ENCODE peak calls at places on chromosome 2, in ten cellular contexts. C is body of pancreas; K is aorta; R is neuronal stem cell; X is thoracic aorta; T is stomach; B is spleen; Q is psoas muscle; G is effector memory CD4-positive, alpha-beta T cell; Z is astrocyte. F is an unnamed sample. For H3K4me1, the result is how much of the 10 kb centered on the place peaks cover.

GRCh38 chr2:69584127-69584889 is 59.2 kb downstream of the AAK1 start:
- DNase-seq in T (no peak), B (no peak), C (no peak), G (no peak), Q (no peak), Z (no peak), K (no peak), R (no peak), X (no peak), F (no peak)

GRCh38 chr2:176774768-176775453 is 437.7 kb upstream of the HNRNPA3 start:
- DNase-seq in Z (no peak), G (no peak), C (no peak), T (no peak), Q (no peak), K (no peak), B (no peak), X (no peak), R (no peak), F (no peak)

GRCh38 chr2:234565842-234566619 is 69.2 kb upstream of the ARL4C start:
- DNase-seq in G (no peak), R (no peak), Z (no peak), X (no peak), B (no peak), C (no peak), T (no peak), Q (no peak), K (no peak), F (no peak)

GRCh38 chr2:106278477-106278876 is 84.4 kb upstream of the UXS1 start:
- DNase-seq in Q (no peak), K (no peak), R (no peak), X (no peak), B (no peak), G (no peak), Z (no peak), C (no peak), T (no peak), F (no peak)

GRCh38 chr2:97745474-97746172 is 32.2 kb downstream of the ZAP70 start:
- DNase-seq in B (peak), C (no peak), K (no peak), T (no peak), X (no peak), G (no peak), Z (no peak), R (no peak), Q (no peak), F (no peak)

GRCh38 chr2:100603945-100604633 is 41.3 kb downstream of the PDCL3 start:
- DNase-seq in Q (no peak), B (no peak), K (no peak), T (no peak), R (no peak), C (no peak), G (no peak), Z (peak), X (no peak), F (no peak)

GRCh38 chr2:112869258-112869842 is 32.8 kb upstream of the IL1B start:
- DNase-seq in G (no peak), R (no peak), K (no peak), Z (peak), X (no peak), B (no peak), T (peak), C (peak), Q (peak), F (peak)

GRCh38 chr2:218679119-218679518 is 7.2 kb downstream of the STK36 start:
- DNase-seq in X (no peak), G (no peak), K (peak), B (no peak), R (no peak), C (no peak), Q (no peak), T (no peak), Z (no peak), F (no peak)

GRCh38 chr2:6452702-6453481 is 412.8 kb downstream of the CMPK2 start:
- DNase-seq in R (no peak), G (no peak), C (no peak), T (no peak), Z (no peak), K (no peak), B (no peak), X (no peak), Q (no peak), F (no peak)

GRCh38 chr2:134897932-134898331 is 20.7 kb upstream of the CCNT2 start:
- DNase-seq in T (no peak), X (no peak), C (no peak), Q (no peak), Z (no peak), R (no peak), K (no peak), G (no peak), B (no peak), F (no peak)

GRCh38 chr2:106956416-106956815 is 70.4 kb upstream of the ST6GAL2 start:
- DNase-seq in C (no peak), K (no peak), T (no peak), R (no peak), Q (no peak), Z (peak), G (no peak), X (no peak), B (no peak), F (no peak)

GRCh38 chr2:60958800-60959199 is 58.7 kb upstream of the PEX13 start:
- DNase-seq in Q (no peak), G (no peak), X (no peak), R (no peak), T (no peak), K (no peak), B (no peak), C (no peak), Z (peak), F (no peak)

GRCh38 chr2:33342171-33342570 is 134.3 kb upstream of the RASGRP3 start:
- DNase-seq in Q (no peak), Z (no peak), B (no peak), G (no peak), X (no peak), R (no peak), K (no peak), C (no peak), T (no peak), F (no peak)

GRCh38 chr2:163369111-163369510 is 366.7 kb downstream of the FIGN start:
- DNase-seq in Z (no peak), T (no peak), K (no peak), B (no peak), Q (no peak), G (no peak), X (no peak), C (no peak), R (no peak), F (no peak)

GRCh38 chr2:27162151-27163121 is 13.6 kb downstream of the TCF23 start:
- DNase-seq in Q (no peak), B (no peak), T (no peak), R (no peak), X (no peak), G (no peak), C (no peak), Z (no peak), K (no peak), F (no peak)

GRCh38 chr2:105403785-105404698 is 5.2 kb upstream of the FHL2 start:
- DNase-seq in Z (peak), R (no peak), X (no peak), G (no peak), Q (no peak), K (peak), T (no peak), C (no peak), B (no peak), F (no peak)

GRCh38 chr2:211756266-211756665 is 782.3 kb downstream of the ERBB4 start:
- DNase-seq in R (no peak), T (no peak), G (no peak), C (no peak), X (no peak), Q (no peak), B (no peak), Z (no peak), K (no peak), F (no peak)

GRCh38 chr2:175435012-175435411 is 253.5 kb upstream of the ATP5MC3 start:
- DNase-seq in T (no peak), Z (no peak), Q (no peak), R (no peak), C (no peak), G (no peak), B (no peak), K (no peak), X (no peak), F (no peak)

GRCh38 chr2:467543-467891 is 179.6 kb upstream of the ALKAL2 start:
- DNase-seq in B (no peak), X (no peak), T (no peak), R (no peak), G (no peak), C (no peak), K (no peak), Q (no peak), Z (no peak), F (no peak)

GRCh38 chr2:5976626-5977025 is 284.4 kb downstream of the SOX11 start:
- DNase-seq in R (no peak), B (no peak), G (no peak), C (no peak), Z (no peak), K (no peak), T (no peak), Q (no peak), X (no peak), F (no peak)

GRCh38 chr2:126671049-126671448 is 15.1 kb downstream of the GYPC start:
- DNase-seq in B (no peak), X (no peak), K (no peak), R (no peak), G (no peak), Z (no peak), C (no peak), Q (no peak), T (no peak), F (no peak)

GRCh38 chr2:230748087-230748486 is 35.4 kb downstream of the CAB39 start:
- DNase-seq in R (no peak), T (no peak), Z (peak), G (no peak), B (no peak), Q (no peak), C (no peak), K (no peak), X (no peak), F (no peak)

GRCh38 chr2:201129044-201129505 is 13.1 kb downstream of the CFLAR start:
- DNase-seq in T (peak), X (no peak), B (no peak), R (no peak), Q (no peak), C (peak), Z (peak), G (no peak), K (no peak), F (no peak)

GRCh38 chr2:201130524-201131186 is 14.7 kb downstream of the CFLAR start:
- DNase-seq in T (no peak), C (no peak), Q (no peak), B (no peak), Z (peak), X (no peak), K (no peak), G (no peak), R (no peak), F (no peak)

GRCh38 chr2:201136889-201137321 is 20.9 kb downstream of the CFLAR start:
- DNase-seq in Q (no peak), G (no peak), B (peak), R (no peak), X (no peak), T (no peak), K (no peak), Z (no peak), C (no peak), F (no peak)

GRCh38 chr2:201135396-201135795 is 19.4 kb downstream of the CFLAR start:
- DNase-seq in G (no peak), X (no peak), K (no peak), Z (no peak), Q (no peak), C (no peak), R (no peak), B (no peak), T (no peak), F (no peak)

DNA sequence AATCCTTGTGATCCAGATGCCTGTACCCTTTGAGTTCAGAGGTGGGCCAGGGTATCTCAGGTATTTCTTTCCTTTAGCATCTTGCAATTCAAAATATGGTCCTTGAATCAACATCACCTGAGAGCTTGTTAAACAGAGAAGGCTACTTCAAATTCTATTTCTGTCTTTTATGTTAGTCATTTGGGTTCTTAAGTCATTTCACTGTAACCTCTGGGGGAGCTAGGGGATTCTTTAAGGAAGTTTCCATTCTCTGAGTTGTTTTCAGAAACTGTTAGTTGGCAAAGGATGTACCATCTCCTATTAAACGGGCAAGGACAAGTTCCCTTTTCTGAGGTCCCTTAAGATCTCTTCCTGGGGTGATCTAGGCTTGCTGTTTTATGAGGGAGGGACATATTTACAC is 16.6 kb downstream of the CFLAR start:
- DNase-seq in T (no peak), X (no peak), Z (no peak), B (no peak), G (no peak), K (no peak), C (no peak), Q (no peak), R (no peak), F (no peak)
- H3K4me1 ChIP-seq in T (under half), X (half or more), Z (under half), B (half or more), G (half or more), K (under half), C (under half), Q (half or more), R (under half), F (half or more)

GRCh38 chr2:56713161-56713676 is 529.4 kb downstream of the CCDC85A start:
- DNase-seq in X (no peak), Z (peak), Q (no peak), C (no peak), R (no peak), T (no peak), B (no peak), G (no peak), K (no peak), F (no peak)

GRCh38 chr2:56718413-56718812 is 534.6 kb downstream of the CCDC85A start:
- DNase-seq in T (no peak), R (no peak), B (no peak), G (no peak), C (no peak), Q (no peak), K (no peak), Z (no peak), X (no peak), F (no peak)

GRCh38 chr2:56709181-56709580 is 525.4 kb downstream of the CCDC85A start:
- DNase-seq in Q (no peak), C (no peak), K (no peak), Z (peak), R (no peak), B (no peak), X (no peak), T (no peak), G (no peak), F (no peak)

GRCh38 chr2:56715670-56716069 is 531.9 kb downstream of the CCDC85A start:
- DNase-seq in Z (no peak), Q (peak), C (no peak), K (no peak), T (no peak), G (no peak), B (no peak), R (no peak), X (no peak), F (no peak)

DNA sequence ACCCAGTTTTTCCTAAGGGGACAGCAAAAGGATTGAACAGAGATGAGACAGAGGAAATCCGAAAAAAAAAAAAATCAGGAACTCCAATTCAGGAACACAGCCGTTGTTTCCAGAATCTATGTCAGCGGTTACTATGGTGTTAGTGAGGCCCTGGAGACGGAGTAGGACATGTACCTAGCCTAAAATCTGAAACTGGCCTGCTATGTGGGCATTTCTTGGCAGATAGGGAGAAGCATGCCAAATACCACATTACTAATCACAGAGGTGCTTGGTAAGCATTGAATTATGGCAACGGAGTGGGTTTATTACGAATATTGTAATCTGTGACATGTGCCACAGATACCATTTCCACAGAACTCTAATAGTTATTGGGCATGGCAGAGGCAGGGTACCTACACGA is 530.6 kb downstream of the CCDC85A start:
- DNase-seq in B (no peak), R (no peak), G (no peak), X (no peak), Q (no peak), K (no peak), T (no peak), Z (no peak), C (no peak), F (no peak)
- H3K4me3 ChIP-seq in B (no peak), R (no peak), G (no peak), X (no peak), Q (no peak), K (no peak), T (no peak), Z (no peak), C (no peak), F (no peak)

GRCh38 chr2:241087420-241088268 is 14.4 kb downstream of the MTERF4 start:
- DNase-seq in Q (no peak), B (no peak), K (no peak), T (no peak), R (no peak), G (no peak), X (no peak), Z (no peak), C (no peak), F (no peak)

GRCh38 chr2:241082338-241083090 is 19.6 kb downstream of the MTERF4 start:
- DNase-seq in R (no peak), Z (no peak), B (no peak), T (no peak), K (no peak), G (no peak), C (no peak), X (no peak), Q (no peak), F (no peak)

GRCh38 chr2:241081643-241082337 is 20.3 kb downstream of the MTERF4 start:
- DNase-seq in C (no peak), G (no peak), T (no peak), Q (no peak), X (no peak), R (no peak), B (no peak), Z (no peak), K (no peak), F (no peak)

GRCh38 chr2:241083091-241083415 is 19.0 kb downstream of the MTERF4 start:
- DNase-seq in G (no peak), X (no peak), Q (no peak), C (no peak), Z (no peak), K (no peak), B (no peak), R (no peak), T (no peak), F (no peak)

GRCh38 chr2:241084856-241085444 is 17.1 kb downstream of the MTERF4 start:
- DNase-seq in C (no peak), G (no peak), B (no peak), R (no peak), K (no peak), Z (no peak), T (no peak), X (no peak), Q (no peak), F (no peak)
- H3K27ac ChIP-seq in C (no peak), G (no peak), B (no peak), R (no peak), K (no peak), Z (no peak), T (no peak), X (no peak), Q (no peak), F (no peak)

DNA sequence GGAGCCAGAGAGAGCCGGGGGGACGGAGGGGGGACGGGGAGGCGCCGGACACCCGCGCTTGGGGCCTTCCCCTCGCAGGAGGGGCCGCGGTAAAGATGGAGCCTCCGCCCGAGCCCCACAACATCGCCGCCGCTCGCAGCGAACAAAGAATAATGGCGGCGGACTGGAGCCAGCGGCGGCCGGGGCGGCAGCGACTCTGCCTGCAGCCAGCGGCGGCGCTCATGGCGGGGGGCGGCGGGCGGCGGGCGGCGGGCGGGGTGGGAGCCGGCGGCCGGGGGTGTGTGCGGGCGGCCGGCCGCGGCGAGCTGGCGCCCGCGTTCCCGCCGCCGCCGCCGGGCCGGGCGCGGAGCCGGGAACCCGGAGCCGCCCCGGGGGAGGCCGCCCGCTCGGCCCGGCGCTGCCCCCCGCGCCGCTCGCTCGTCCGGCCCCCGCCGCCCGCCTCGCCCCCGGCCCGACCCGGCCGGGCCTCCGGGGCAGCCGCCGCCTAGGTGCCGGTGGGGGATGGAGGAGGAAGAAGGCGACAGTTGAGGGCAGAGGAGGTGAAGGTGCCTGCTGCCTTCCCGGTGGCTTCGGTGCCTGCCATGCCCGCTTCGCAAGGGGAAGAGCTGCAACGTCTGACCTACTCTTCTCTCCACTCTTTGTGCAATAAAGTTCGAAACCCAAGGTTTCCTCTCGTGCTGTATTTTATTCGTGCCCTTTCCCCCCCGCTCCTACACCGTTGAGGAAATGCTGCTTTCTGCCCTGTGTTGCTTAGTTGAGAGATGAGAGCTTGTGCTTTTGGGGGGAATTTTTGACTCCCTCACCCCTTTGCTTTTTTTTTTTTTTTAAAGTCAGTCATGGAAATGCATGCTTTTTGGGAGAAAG is 630 bp downstream of the CREB1 start:
- DNase-seq in X (no peak), T (peak), G (peak), Q (peak), B (peak), C (peak), Z (no peak), R (no peak), K (peak), F (peak)
- H3K4me1 ChIP-seq in X (under half), T (half or more), G (half or more), Q (under half), B (half or more), C (under half), Z (under half), R (under half), K (under half), F (under half)

GRCh38 chr2:110114007-110114591 is 1.5 kb downstream of the MALL start:
- DNase-seq in C (peak), Q (peak), Z (no peak), X (no peak), G (no peak), R (no peak), K (no peak), T (no peak), B (no peak), F (peak)
- H3K4me3 ChIP-seq in C (no peak), Q (peak), Z (no peak), X (no peak), G (no peak), R (no peak), K (no peak), T (peak), B (no peak), F (peak)

GRCh38 chr2:207792244-207792785 is 22.6 kb upstream of the FZD5 start:
- DNase-seq in X (no peak), K (no peak), T (no peak), G (no peak), B (no peak), C (peak), Q (no peak), R (no peak), Z (peak), F (no peak)
- H3K27ac ChIP-seq in X (no peak), K (no peak), T (peak), G (no peak), B (peak), C (no peak), Q (no peak), R (peak), Z (peak), F (peak)

GRCh38 chr2:109325570-109325969 is 196.6 kb downstream of the SH3RF3 start:
- DNase-seq in G (no peak), C (no peak), B (no peak), X (no peak), K (no peak), T (no peak), R (no peak), Z (no peak), Q (no peak), F (no peak)
- H3K4me1 ChIP-seq in G (under half), C (under half), B (under half), X (half or more), K (under half), T (under half), R (under half), Z (under half), Q (under half), F (under half)